ENCODE peak calls at places on chromosomes 2 and 18, in four cellular contexts. One of them, this sample, is unnamed.

GRCh38 chr2:28810384-28811285 is at the start of gene SPDYA:
- DNase-seq in uterus: peak
- DNase-seq in SJSA1: peak
- DNase-seq in psoas muscle: peak
- DNase-seq in this sample: peak

GRCh38 chr2:30217644-30218361 is 13.5 kb upstream of the LBH start:
- DNase-seq in uterus: no peak
- DNase-seq in SJSA1: no peak
- DNase-seq in psoas muscle: no peak
- DNase-seq in this sample: no peak

GRCh38 chr2:239537633-239538356 is 137.0 kb upstream of the HDAC4 start:
- DNase-seq in uterus: no peak
- DNase-seq in SJSA1: no peak
- DNase-seq in psoas muscle: no peak
- DNase-seq in this sample: peak

GRCh38 chr2:61536086-61536722 is 2.0 kb downstream of the XPO1 start:
- DNase-seq in uterus: no peak
- DNase-seq in SJSA1: no peak
- DNase-seq in psoas muscle: no peak
- DNase-seq in this sample: no peak

GRCh38 chr2:200302940-200303727 is 3.4 kb upstream of the SPATS2L start:
- DNase-seq in uterus: no peak
- DNase-seq in SJSA1: peak
- DNase-seq in psoas muscle: no peak
- DNase-seq in this sample: no peak

GRCh38 chr2:106282816-106283215 is 88.7 kb upstream of the UXS1 start:
- DNase-seq in uterus: no peak
- DNase-seq in SJSA1: no peak
- DNase-seq in psoas muscle: no peak
- DNase-seq in this sample: no peak

GRCh38 chr2:23549051-23549450 is 164.1 kb downstream of the KLHL29 start:
- DNase-seq in uterus: no peak
- DNase-seq in SJSA1: no peak
- DNase-seq in psoas muscle: no peak
- DNase-seq in this sample: no peak

GRCh38 chr18:12862467-12862866 is 21.6 kb downstream of the PTPN2 start:
- DNase-seq in uterus: no peak
- DNase-seq in SJSA1: no peak
- DNase-seq in psoas muscle: no peak
- DNase-seq in this sample: no peak

GRCh38 chr2:51065276-51065675 is 33.3 kb upstream of the NRXN1 start:
- DNase-seq in uterus: no peak
- DNase-seq in SJSA1: no peak
- DNase-seq in psoas muscle: no peak
- DNase-seq in this sample: no peak

GRCh38 chr2:42342061-42342794 is 18.8 kb downstream of the COX7A2L start:
- DNase-seq in uterus: peak
- DNase-seq in SJSA1: peak
- DNase-seq in psoas muscle: peak
- DNase-seq in this sample: peak

GRCh38 chr2:1856481-1856880 is 112.2 kb upstream of the PXDN start:
- DNase-seq in uterus: no peak
- DNase-seq in SJSA1: no peak
- DNase-seq in psoas muscle: no peak
- DNase-seq in this sample: no peak

GRCh38 chr2:88181511-88181910 is 11.4 kb downstream of the THNSL2 start:
- DNase-seq in uterus: no peak
- DNase-seq in SJSA1: no peak
- DNase-seq in psoas muscle: no peak
- DNase-seq in this sample: no peak

GRCh38 chr2:160279813-160280465 is 79.9 kb upstream of the ITGB6 start:
- DNase-seq in uterus: no peak
- DNase-seq in SJSA1: peak
- DNase-seq in psoas muscle: no peak
- DNase-seq in this sample: no peak

GRCh38 chr2:201257941-201258665 is 2.2 kb upstream of the CASP8 start:
- DNase-seq in uterus: peak
- DNase-seq in SJSA1: peak
- DNase-seq in psoas muscle: peak
- DNase-seq in this sample: peak

GRCh38 chr2:218540015-218540414 is 28.1 kb downstream of the USP37 start:
- DNase-seq in uterus: no peak
- DNase-seq in SJSA1: no peak
- DNase-seq in psoas muscle: no peak
- DNase-seq in this sample: no peak

GRCh38 chr2:25494626-25495025 is 152.9 kb upstream of the DNMT3A start:
- DNase-seq in uterus: no peak
- DNase-seq in SJSA1: no peak
- DNase-seq in psoas muscle: no peak
- DNase-seq in this sample: no peak

GRCh38 chr2:64768426-64769033 is 114.8 kb upstream of the SERTAD2 start:
- DNase-seq in uterus: no peak
- DNase-seq in SJSA1: no peak
- DNase-seq in psoas muscle: no peak
- DNase-seq in this sample: no peak

GRCh38 chr2:148568597-148568996 is 76.0 kb upstream of the EPC2 start:
- DNase-seq in uterus: no peak
- DNase-seq in SJSA1: no peak
- DNase-seq in psoas muscle: no peak
- DNase-seq in this sample: no peak

GRCh38 chr2:54570925-54571694 is 115.0 kb downstream of the SPTBN1 start:
- DNase-seq in uterus: peak
- DNase-seq in SJSA1: peak
- DNase-seq in psoas muscle: no peak
- DNase-seq in this sample: peak

GRCh38 chr2:17918789-17919188 is 40.3 kb downstream of the KCNS3 start:
- DNase-seq in uterus: no peak
- DNase-seq in SJSA1: no peak
- DNase-seq in psoas muscle: no peak
- DNase-seq in this sample: no peak

GRCh38 chr2:174764281-174765063 is at the start of gene CHRNA1:
- DNase-seq in uterus: no peak
- DNase-seq in SJSA1: peak
- DNase-seq in psoas muscle: peak
- DNase-seq in this sample: peak

GRCh38 chr18:79479114-79479760 is 83.5 kb downstream of the NFATC1 start:
- DNase-seq in uterus: no peak
- DNase-seq in SJSA1: no peak
- DNase-seq in psoas muscle: peak
- DNase-seq in this sample: no peak

GRCh38 chr2:153519260-153519875 is 40.8 kb upstream of the RPRM start:
- DNase-seq in uterus: peak
- DNase-seq in SJSA1: peak
- DNase-seq in psoas muscle: peak
- DNase-seq in this sample: no peak

GRCh38 chr2:141438536-141438935 is 692.3 kb downstream of the LRP1B start:
- DNase-seq in uterus: no peak
- DNase-seq in SJSA1: no peak
- DNase-seq in psoas muscle: no peak
- DNase-seq in this sample: no peak

GRCh38 chr2:85064927-85065630 is 68.1 kb upstream of the TCF7L1 start:
- DNase-seq in uterus: no peak
- DNase-seq in SJSA1: no peak
- DNase-seq in psoas muscle: no peak
- DNase-seq in this sample: no peak

GRCh38 chr2:106075038-106075437 is 119.1 kb downstream of the UXS1 start:
- DNase-seq in uterus: no peak
- DNase-seq in SJSA1: no peak
- DNase-seq in psoas muscle: no peak
- DNase-seq in this sample: no peak

GRCh38 chr2:213216461-213216860 is 65.0 kb upstream of the IKZF2 start:
- DNase-seq in uterus: no peak
- DNase-seq in SJSA1: no peak
- DNase-seq in psoas muscle: no peak
- DNase-seq in this sample: no peak

GRCh38 chr18:44537521-44537920 is 143.2 kb upstream of the SETBP1 start:
- DNase-seq in uterus: no peak
- DNase-seq in SJSA1: peak
- DNase-seq in psoas muscle: no peak
- DNase-seq in this sample: no peak

GRCh38 chr2:121095257-121096080 is 189.5 kb downstream of the TFCP2L1 start:
- DNase-seq in uterus: no peak
- DNase-seq in SJSA1: peak
- DNase-seq in psoas muscle: peak
- DNase-seq in this sample: peak

GRCh38 chr2:121093735-121094520 is 191.1 kb downstream of the TFCP2L1 start:
- DNase-seq in uterus: no peak
- DNase-seq in SJSA1: no peak
- DNase-seq in psoas muscle: no peak
- DNase-seq in this sample: no peak

GRCh38 chr2:121094845-121095244 is 190.2 kb downstream of the TFCP2L1 start:
- DNase-seq in uterus: no peak
- DNase-seq in SJSA1: no peak
- DNase-seq in psoas muscle: no peak
- DNase-seq in this sample: no peak

GRCh38 chr2:121098556-121098955 is 186.4 kb downstream of the TFCP2L1 start:
- DNase-seq in uterus: no peak
- DNase-seq in SJSA1: no peak
- DNase-seq in psoas muscle: no peak
- DNase-seq in this sample: no peak

GRCh38 chr2:121096611-121097010 is 188.4 kb downstream of the TFCP2L1 start:
- DNase-seq in uterus: no peak
- DNase-seq in SJSA1: no peak
- DNase-seq in psoas muscle: no peak
- DNase-seq in this sample: no peak
- H3K4me3 ChIP-seq in uterus: no peak
- H3K4me3 ChIP-seq in SJSA1: no peak
- H3K4me3 ChIP-seq in psoas muscle: no peak
- H3K4me3 ChIP-seq in this sample: no peak

DNA sequence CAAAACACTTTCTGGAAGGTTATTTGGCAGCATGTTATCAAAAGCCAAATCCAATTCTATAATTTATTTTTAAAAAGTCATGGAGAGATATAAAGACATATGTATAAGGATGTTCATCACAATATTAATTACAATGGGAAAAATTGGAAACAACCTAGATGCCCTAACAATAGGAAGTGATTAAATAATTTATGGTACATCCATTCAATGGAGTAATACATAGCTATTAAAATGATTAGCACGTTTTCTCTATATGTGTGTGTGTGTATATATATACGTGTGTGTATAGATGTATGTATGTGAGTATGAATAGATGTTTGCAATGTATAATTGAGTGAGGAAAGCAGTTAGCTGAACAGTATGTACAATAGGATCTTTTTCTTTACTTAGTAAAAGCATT is 9.9 kb downstream of the SAG start:
- DNase-seq in uterus: no peak
- DNase-seq in SJSA1: no peak
- DNase-seq in psoas muscle: no peak
- DNase-seq in this sample: no peak
- H3K4me3 ChIP-seq in uterus: no peak
- H3K4me3 ChIP-seq in SJSA1: no peak
- H3K4me3 ChIP-seq in psoas muscle: no peak
- H3K4me3 ChIP-seq in this sample: no peak

GRCh38 chr2:35891528-35891927 is 464.1 kb upstream of the CRIM1 start:
- DNase-seq in uterus: no peak
- DNase-seq in SJSA1: no peak
- DNase-seq in psoas muscle: no peak
- DNase-seq in this sample: no peak

GRCh38 chr2:35891936-35892335 is 463.6 kb upstream of the CRIM1 start:
- DNase-seq in uterus: no peak
- DNase-seq in SJSA1: no peak
- DNase-seq in psoas muscle: no peak
- DNase-seq in this sample: no peak
- H3K4me3 ChIP-seq in uterus: no peak
- H3K4me3 ChIP-seq in SJSA1: no peak
- H3K4me3 ChIP-seq in psoas muscle: no peak
- H3K4me3 ChIP-seq in this sample: no peak

GRCh38 chr2:136119717-136120675 is 2.0 kb upstream of the CXCR4 start:
- DNase-seq in uterus: no peak
- DNase-seq in SJSA1: no peak
- DNase-seq in psoas muscle: no peak
- DNase-seq in this sample: no peak
- H3K4me3 ChIP-seq in uterus: no peak
- H3K4me3 ChIP-seq in SJSA1: no peak
- H3K4me3 ChIP-seq in psoas muscle: peak
- H3K4me3 ChIP-seq in this sample: peak

DNA sequence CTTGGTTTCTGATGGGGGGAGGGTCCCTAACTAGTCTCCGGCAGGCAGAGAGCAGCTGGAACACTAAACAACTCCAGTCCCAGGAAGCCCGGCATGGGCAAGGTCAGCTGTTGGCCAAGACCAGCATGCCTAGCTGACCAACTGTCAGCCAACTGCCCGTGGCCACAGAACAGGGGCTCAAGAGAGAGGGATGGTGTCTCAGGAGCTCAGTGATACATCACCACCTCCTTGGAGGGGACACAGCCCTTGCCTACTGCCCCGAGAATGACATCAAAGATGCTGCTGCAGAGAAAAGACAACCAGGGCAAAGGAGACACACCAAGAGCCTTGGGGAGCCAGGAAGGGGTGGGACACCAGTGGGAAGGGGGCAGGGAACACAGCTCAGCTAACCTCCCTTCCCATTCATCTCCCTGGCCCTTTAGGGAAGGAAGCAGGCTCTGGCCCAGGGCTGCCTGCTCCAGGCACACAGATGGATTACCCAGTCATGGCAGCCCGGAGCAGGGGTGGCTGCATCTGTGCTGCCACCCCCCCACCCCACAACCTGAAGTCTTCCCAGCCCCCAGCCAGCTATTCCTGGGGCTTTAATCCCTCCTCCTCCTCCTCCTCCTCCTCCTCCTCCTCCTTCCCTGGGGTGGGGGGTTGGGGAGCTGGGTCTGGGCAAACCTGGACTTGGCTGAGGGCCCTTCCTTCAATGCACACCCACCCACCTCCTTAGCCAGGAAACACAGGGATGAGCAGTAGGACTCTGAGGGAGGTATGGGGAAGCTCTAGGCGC is 1.9 kb downstream of the BIN1 start:
- DNase-seq in uterus: peak
- DNase-seq in SJSA1: no peak
- DNase-seq in psoas muscle: peak
- DNase-seq in this sample: peak
- H3K4me3 ChIP-seq in uterus: peak
- H3K4me3 ChIP-seq in SJSA1: peak
- H3K4me3 ChIP-seq in psoas muscle: peak
- H3K4me3 ChIP-seq in this sample: peak

DNA sequence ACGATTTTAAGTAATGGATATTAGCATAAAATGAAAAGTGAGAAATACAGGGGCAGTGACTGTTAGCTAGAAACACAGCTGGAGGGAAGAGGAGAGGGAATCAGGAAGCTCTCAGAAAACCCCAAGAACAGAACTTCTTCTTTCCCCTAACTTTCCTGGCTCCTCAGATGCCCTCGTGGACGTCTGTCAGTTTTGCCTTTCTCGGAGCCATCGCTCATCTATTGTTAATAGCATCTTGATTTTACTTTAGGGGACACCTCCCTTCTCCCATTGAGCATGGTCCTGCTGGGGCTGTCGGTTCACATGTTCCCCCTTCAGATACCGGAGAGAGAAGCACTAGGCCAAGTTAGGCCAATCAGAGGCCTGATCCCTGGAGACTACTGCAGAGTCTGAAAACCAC is 2.3 kb upstream of the PLEK start:
- DNase-seq in uterus: no peak
- DNase-seq in SJSA1: no peak
- DNase-seq in psoas muscle: no peak
- DNase-seq in this sample: no peak
- H3K4me3 ChIP-seq in uterus: no peak
- H3K4me3 ChIP-seq in SJSA1: no peak
- H3K4me3 ChIP-seq in psoas muscle: no peak
- H3K4me3 ChIP-seq in this sample: no peak

This sample was measured in gastrocnemius medialis.